ENCODE peak calls at places on chromosome X, in six cellular contexts. F is stimulated activated CD4-positive, alpha-beta T cell treated with anti-CD3 and anti-CD28 coated beads, TNF-alpha, amount 100 ng/mL, for 4 hours; I is NCI-H1694 treated with DMSO at 0.1 percent for 48 hours; L is aorta; G is activated gamma-delta T cell treated with Interleukin-2 at 50 U/mL for 16 hours; E is A172. U is an unnamed sample.

GRCh38 chrX:70500826-70501225 is 56.2 kb downstream of the DLG3 start:
- DNase-seq in G (no peak), I (no peak), E (no peak), L (no peak), F (no peak), U (peak; percentile 7)

GRCh38 chrX:123081766-123082165 is 102.3 kb upstream of the GRIA3 start:
- DNase-seq in I (no peak), L (no peak), G (no peak), E (no peak), F (no peak), U (no peak)

GRCh38 chrX:110966046-110966445 is 129.9 kb upstream of the PAK3 start:
- DNase-seq in E (no peak), F (no peak), G (no peak), I (no peak), L (no peak), U (no peak)

GRCh38 chrX:11664211-11664888 is 1.4 kb downstream of the ARHGAP6 start:
- DNase-seq in L (peak; percentile 74), E (no peak), G (no peak), F (no peak), I (no peak), U (peak; percentile 55)

GRCh38 chrX:19625612-19626011 is 110.3 kb upstream of the MAP3K15 start:
- DNase-seq in I (no peak), F (peak; percentile 13), L (no peak), G (peak; percentile 26), E (peak; percentile 70), U (peak; percentile 79)

GRCh38 chrX:150037041-150037440 is 98.8 kb upstream of the EOLA2 start:
- DNase-seq in E (peak; percentile 56), L (no peak), G (no peak), F (no peak), I (no peak), U (no peak)

GRCh38 chrX:37904833-37905232 is 57.5 kb upstream of the DYNLT3 start:
- DNase-seq in G (no peak), L (no peak), I (no peak), E (no peak), F (no peak), U (no peak)

GRCh38 chrX:56793533-56794320 is 64.7 kb downstream of the NBDY start:
- DNase-seq in E (peak; percentile 25), L (peak; percentile 59), I (no peak), G (no peak), F (no peak), U (peak; percentile 29)

GRCh38 chrX:19291086-19291485 is 52.6 kb upstream of the PDHA1 start:
- DNase-seq in F (no peak), G (no peak), I (no peak), E (no peak), L (no peak), U (no peak)